ENCODE peak calls at places on chromosomes 1 and 21, in seven cellular contexts. U is A549, W is heart left ventricle, R is IMR-90, H is spleen, Z is esophagus squamous epithelium, A is tibial nerve. J is an unnamed sample.

GRCh38 chr1:236523704-236524141 is at the start of gene LGALS8:
- DNase-seq in A (peak; percentile 73), U (peak; percentile 82), Z (peak; percentile 41), W (peak; percentile 94), H (peak; percentile 98), R (peak; percentile 80), J (peak; percentile 88)

GRCh38 chr1:150981805-150982712 is at the start of gene ANXA9:
- DNase-seq in W (no peak), H (no peak), Z (no peak), R (no peak), U (no peak), A (no peak), J (no peak)

GRCh38 chr1:241582921-241583321 is 50.7 kb downstream of the KMO start:
- DNase-seq in Z (no peak), H (no peak), A (no peak), W (no peak), R (no peak), U (no peak), J (no peak)

GRCh38 chr21:44758141-44758561 is 43.5 kb downstream of the UBE2G2 start:
- DNase-seq in U (no peak), W (no peak), R (no peak), A (no peak), Z (no peak), H (no peak), J (no peak)

GRCh38 chr21:44304041-44304738 is 4.3 kb downstream of the PFKL start:
- DNase-seq in W (no peak), H (no peak), A (no peak), R (no peak), Z (no peak), U (no peak), J (no peak)

GRCh38 chr1:219790834-219791615 is 137.3 kb downstream of the SLC30A10 start:
- DNase-seq in U (no peak), A (no peak), H (no peak), R (peak; percentile 63), Z (no peak), W (no peak), J (no peak)

GRCh38 chr1:45953934-45954333 is 150.5 kb downstream of the MAST2 start:
- DNase-seq in W (no peak), R (peak; percentile 45), A (no peak), Z (no peak), H (no peak), U (no peak), J (no peak)

GRCh38 chr1:110672001-110672752 is 2.6 kb downstream of the KCNA3 start:
- DNase-seq in Z (no peak), U (no peak), A (no peak), W (no peak), R (peak; percentile 39), H (no peak), J (no peak)

GRCh38 chr1:36560177-36560576 is 77.5 kb upstream of the CSF3R start:
- DNase-seq in W (no peak), R (no peak), A (no peak), U (no peak), Z (no peak), H (no peak), J (no peak)

GRCh38 chr1:20087668-20088067 is 17.7 kb downstream of the PLA2G5 start:
- DNase-seq in R (no peak), H (no peak), A (no peak), U (no peak), W (no peak), Z (no peak), J (no peak)

GRCh38 chr21:46622226-46622625 is 13.2 kb upstream of the PRMT2 start:
- DNase-seq in H (no peak), W (peak; percentile 46), U (no peak), R (no peak), Z (no peak), A (no peak), J (no peak)

GRCh38 chr1:34500451-34500850 is 254.4 kb upstream of the GJB5 start:
- DNase-seq in A (no peak), R (no peak), U (no peak), H (no peak), Z (no peak), W (no peak), J (no peak)

GRCh38 chr1:172388490-172388889 is 32.0 kb upstream of the C1orf105 start:
- DNase-seq in H (no peak), Z (no peak), U (no peak), W (no peak), R (no peak), A (no peak), J (no peak)

GRCh38 chr1:152162826-152163463 is 3.9 kb upstream of the RPTN start:
- DNase-seq in W (no peak), H (no peak), U (peak; percentile 71), Z (no peak), A (no peak), R (peak; percentile 62), J (no peak)

GRCh38 chr1:37602750-37603694 is 7.3 kb upstream of the GNL2 start:
- DNase-seq in H (no peak), R (peak; percentile 16), Z (no peak), A (no peak), W (no peak), U (peak; percentile 29), J (no peak)

GRCh38 chr21:39345440-39345839 is 3.4 kb downstream of the HMGN1 start:
- DNase-seq in U (no peak), Z (no peak), R (no peak), H (no peak), A (no peak), W (no peak), J (no peak)

GRCh38 chr1:206691604-206692003 is 6.9 kb downstream of the MAPKAPK2 start:
- DNase-seq in R (peak; percentile 37), H (no peak), U (no peak), W (peak; percentile 60), A (no peak), Z (no peak), J (no peak)

GRCh38 chr1:98058676-98059075 is 137.8 kb upstream of the DPYD start:
- DNase-seq in Z (no peak), W (no peak), U (no peak), R (no peak), A (no peak), H (no peak), J (no peak)

GRCh38 chr1:36863061-36863460 is 171.3 kb downstream of the GRIK3 start:
- DNase-seq in A (no peak), H (no peak), Z (no peak), U (no peak), W (no peak), R (no peak), J (no peak)

GRCh38 chr1:113966013-113966412 is 13.3 kb upstream of the OLFML3 start:
- DNase-seq in H (no peak), Z (no peak), W (no peak), A (no peak), U (no peak), R (no peak), J (no peak)

GRCh38 chr1:110638062-110638461 is 31.9 kb upstream of the KCNA2 start:
- DNase-seq in R (no peak), W (no peak), A (no peak), U (no peak), H (no peak), Z (no peak), J (no peak)

GRCh38 chr1:47859092-47859743 is 138.0 kb downstream of the TRABD2B start:
- DNase-seq in R (no peak), W (no peak), H (no peak), U (no peak), A (no peak), Z (no peak), J (peak; percentile 29)

GRCh38 chr1:74767490-74767889 is 34.5 kb downstream of the TYW3 start:
- DNase-seq in A (no peak), U (peak; percentile 54), R (peak; percentile 2), W (no peak), Z (no peak), H (no peak), J (no peak)
- TF ChIP-seq CTCF in A (peak; percentile 15), U (no peak), R (peak; percentile 27), W (no peak), Z (no peak), H (peak; percentile 20), J (no peak)

GRCh38 chr1:21935891-21936365 is 1.2 kb downstream of the HSPG2 start:
- DNase-seq in Z (no peak), R (no peak), A (no peak), U (peak; percentile 56), W (no peak), H (no peak), J (no peak)
- TF ChIP-seq POLR2A in Z (no peak), R (no peak), A (no peak), U (no peak), W (no peak), H (no peak), J (no peak)

DNA sequence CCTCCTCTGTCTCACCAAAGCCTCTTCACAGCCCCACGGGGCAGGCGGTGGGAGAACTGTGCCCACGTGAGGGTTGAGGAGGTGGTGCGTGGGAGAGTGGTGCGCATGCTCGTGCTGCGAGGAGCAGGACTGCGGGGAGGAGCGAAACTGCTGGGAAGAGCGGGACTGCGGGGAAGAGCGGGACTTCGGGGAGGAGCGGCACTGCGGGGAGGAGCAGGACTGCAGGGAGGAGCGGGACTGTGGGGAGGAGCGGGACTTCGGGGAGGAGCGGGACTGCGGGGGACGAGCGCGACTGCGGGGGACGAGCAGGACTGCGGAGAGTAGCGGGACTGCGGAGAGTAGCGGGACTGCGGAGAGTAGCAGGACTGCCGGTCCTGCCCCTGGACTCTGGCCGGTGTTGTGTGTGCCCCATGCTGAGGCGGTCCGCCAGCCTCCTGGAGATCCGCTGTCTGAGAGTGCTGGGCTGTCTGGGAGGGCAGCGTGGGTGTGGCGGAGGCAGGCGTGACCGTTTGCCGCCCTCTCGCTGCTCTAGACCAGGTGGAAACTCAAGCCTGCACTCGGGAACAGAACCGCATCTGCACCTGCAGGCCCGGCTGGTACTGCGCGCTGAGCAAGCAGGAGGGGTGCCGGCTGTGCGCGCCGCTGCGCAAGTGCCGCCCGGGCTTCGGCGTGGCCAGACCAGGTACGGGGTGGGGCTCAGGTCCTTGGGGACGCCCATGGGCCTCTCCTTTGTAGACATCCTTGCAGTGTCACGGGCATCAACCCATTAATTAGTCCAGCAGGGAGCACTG is 24.6 kb downstream of the TNFRSF1B start:
- DNase-seq in U (no peak), A (no peak), W (no peak), H (peak; percentile 74), R (no peak), Z (no peak), J (no peak)
- H3K4me3 ChIP-seq in U (no peak overlapping the region), A (no peak overlapping the region), W (no peak overlapping the region), H (no peak overlapping the region), R (no peak overlapping the region), Z (no peak overlapping the region), J (no peak overlapping the region)

DNA sequence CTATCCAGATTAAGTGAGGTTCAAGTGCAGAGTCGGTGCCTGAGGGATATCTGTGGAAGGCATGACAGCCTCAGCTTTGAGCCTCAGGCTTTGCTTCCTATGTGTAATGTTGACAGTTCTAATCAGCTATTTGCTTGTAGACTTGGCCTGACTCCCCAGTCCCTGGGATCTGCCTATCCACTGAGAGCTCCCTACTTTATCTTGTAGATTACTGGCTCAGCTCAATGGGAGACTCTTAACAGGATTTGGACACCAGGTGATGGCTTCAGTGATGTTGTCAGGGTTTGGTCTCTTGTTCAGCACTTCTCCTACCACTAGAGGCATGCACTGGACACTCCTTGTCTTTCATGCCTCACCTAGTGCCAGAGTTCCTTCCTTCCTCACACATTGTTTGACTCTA is 126.6 kb upstream of the BEND5 start:
- DNase-seq in Z (no peak), U (no peak), W (no peak), H (no peak), R (no peak), A (no peak), J (no peak)
- TF ChIP-seq CTCF in Z (no peak), U (no peak), W (no peak), H (no peak), R (no peak), A (no peak), J (no peak)

GRCh38 chr1:178051071-178051470 is 42.8 kb upstream of the RASAL2 start:
- DNase-seq in Z (no peak), W (no peak), H (no peak), U (no peak), A (no peak), R (no peak), J (no peak)
- TF ChIP-seq POLR2A in Z (no peak), W (no peak), H (no peak), U (no peak), A (no peak), R (no peak), J (no peak)

J was measured in lower leg skin.